ENCODE peak calls at places on chromosomes 4 and X, in six cellular contexts. C is fibroblast of the conjunctiva, L is sciatic nerve, I is T-cell, Q is anterior cingulate cortex, E is SK-N-SH. Z is an unnamed sample.

GRCh38 chr4:132797856-132798255 is 351.2 kb upstream of the PCDH10 start:
- DNase-seq in C (no peak), L (no peak), I (no peak), Q (no peak), E (no peak), Z (no peak)

GRCh38 chrX:1307626-1308340 is 28.8 kb upstream of the IL3RA start:
- DNase-seq in C (no peak), L (no peak), I (no peak), Q (no peak), E (no peak), Z (no peak)

GRCh38 chrX:31836479-31836878 is 764.6 kb upstream of the FTHL17 start:
- DNase-seq in C (no peak), L (no peak), I (no peak), Q (no peak), E (no peak), Z (no peak)

GRCh38 chr4:39821951-39822350 is 124.0 kb downstream of the UBE2K start:
- DNase-seq in C (no peak), L (no peak), I (no peak), Q (no peak), E (no peak), Z (no peak)

GRCh38 chrX:65997978-65998717 is 41.7 kb downstream of the VSIG4 start:
- DNase-seq in C (no peak), L (no peak), I (no peak), Q (no peak), E (no peak), Z (no peak)

GRCh38 chr4:150068300-150068699 is 9.9 kb upstream of the DCLK2 start:
- DNase-seq in C (no peak), L (no peak), I (no peak), Q (no peak), E (no peak), Z (no peak)

GRCh38 chrX:111262086-111262485 is 8.2 kb downstream of the CAPN6 start:
- DNase-seq in C (no peak), L (no peak), I (no peak), Q (no peak), E (no peak), Z (no peak)

GRCh38 chr4:54940996-54941395 is 184.4 kb downstream of the KDR start:
- DNase-seq in C (no peak), L (no peak), I (no peak), Q (no peak), E (no peak), Z (no peak)

GRCh38 chrX:47992669-47993068 is 11.1 kb downstream of the ZNF182 start:
- DNase-seq in C (no peak), L (no peak), I (no peak), Q (no peak), E (no peak), Z (no peak)

GRCh38 chr4:118865091-118865708 is 23.5 kb upstream of the SYNPO2 start:
- DNase-seq in C (peak; percentile 53), L (no peak), I (no peak), Q (no peak), E (peak; percentile 62), Z (peak; percentile 77)

GRCh38 chrX:148049441-148049840 is 68.3 kb downstream of the FMR1NB start:
- DNase-seq in C (no peak), L (no peak), I (no peak), Q (no peak), E (peak; percentile 37), Z (peak; percentile 37)

GRCh38 chrX:136039485-136039884 is 54.2 kb downstream of the SLC9A6 start:
- DNase-seq in C (no peak), L (no peak), I (no peak), Q (no peak), E (no peak), Z (no peak)

GRCh38 chr4:78568640-78569261 is 17.2 kb downstream of the ANXA3 start:
- DNase-seq in C (no peak), L (no peak), I (no peak), Q (no peak), E (no peak), Z (no peak)

GRCh38 chr4:66554844-66555243 is 884.6 kb upstream of the EPHA5 start:
- DNase-seq in C (no peak), L (no peak), I (no peak), Q (no peak), E (no peak), Z (no peak)

GRCh38 chr4:176001171-176002006 is 64.3 kb upstream of the WDR17 start:
- DNase-seq in C (no peak), L (peak; percentile 62), I (no peak), Q (peak; percentile 82), E (peak; percentile 17), Z (peak; percentile 68)

GRCh38 chr4:79576480-79576803 is 168.4 kb upstream of the GK2 start:
- DNase-seq in C (peak; percentile 14), L (no peak), I (no peak), Q (peak; percentile 6), E (peak; percentile 48), Z (peak; percentile 40)

GRCh38 chr4:53015681-53016080 is 153.6 kb downstream of the RASL11B start:
- DNase-seq in C (peak; percentile 81), L (peak; percentile 65), I (no peak), Q (no peak), E (peak; percentile 36), Z (peak; percentile 21)

GRCh38 chrX:42021058-42021457 is 97.7 kb upstream of the CASK start:
- DNase-seq in C (no peak), L (no peak), I (no peak), Q (no peak), E (no peak), Z (no peak)

GRCh38 chrX:77527233-77528001 is 80.2 kb downstream of the FGF16 start:
- DNase-seq in C (no peak), L (no peak), I (no peak), Q (no peak), E (peak; percentile 77), Z (no peak)

GRCh38 chr4:98046665-98047064 is 96.6 kb downstream of the STPG2 start:
- DNase-seq in C (no peak), L (no peak), I (no peak), Q (no peak), E (no peak), Z (no peak)

GRCh38 chr4:114694770-114695169 is 96.2 kb downstream of the UGT8 start:
- DNase-seq in C (peak; percentile 27), L (no peak), I (no peak), Q (no peak), E (peak; percentile 4), Z (peak; percentile 9)

GRCh38 chr4:80592950-80593349 is 257.4 kb downstream of the CFAP299 start:
- DNase-seq in C (no peak), L (no peak), I (no peak), Q (no peak), E (peak; percentile 1), Z (peak; percentile 18)

GRCh38 chr4:25654971-25655963 is at the start of gene SLC34A2:
- DNase-seq in C (no peak), L (no peak), I (no peak), Q (no peak), E (peak; percentile 33), Z (no peak)

GRCh38 chr4:148030486-148030885 is 298.6 kb downstream of the ARHGAP10 start:
- DNase-seq in C (peak; percentile 86), L (no peak), I (no peak), Q (no peak), E (no peak), Z (no peak)

GRCh38 chr4:110005461-110006056 is 92.9 kb downstream of the EGF start:
- DNase-seq in C (peak; percentile 65), L (no peak), I (no peak), Q (no peak), E (peak; percentile 52), Z (peak; percentile 52)

GRCh38 chrX:17803449-17803848 is 57.6 kb downstream of the RAI2 start:
- DNase-seq in C (no peak), L (no peak), I (no peak), Q (no peak), E (no peak), Z (no peak)

GRCh38 chr4:80913381-80913780 is 117.1 kb upstream of the BMP3 start:
- DNase-seq in C (no peak), L (no peak), I (no peak), Q (no peak), E (no peak), Z (no peak)

GRCh38 chr4:179625391-179625790 is 2183.2 kb upstream of the AGA start:
- DNase-seq in C (peak; percentile 4), L (no peak), I (no peak), Q (no peak), E (no peak), Z (no peak)

GRCh38 chr4:145099653-145100052 is 1.5 kb downstream of the ABCE1 start:
- DNase-seq in C (no peak), L (no peak), I (no peak), Q (no peak), E (no peak), Z (no peak)

GRCh38 chr4:90246841-90247240 is 119.6 kb downstream of the CCSER1 start:
- DNase-seq in C (no peak), L (no peak), I (no peak), Q (no peak), E (no peak), Z (no peak)

Z was measured in HEK293T.